ENCODE peak calls at places on chromosomes 7 and 10, in nine cellular contexts. L is T-cell, P is cardiac muscle cell, O is nephron progenitor cell, K is NCI-H2171 treated with DMSO at 0.1 percent for 48 hours, S is G401, W is uterus, V is HT1080, U is mucosa of gallbladder. Z is an unnamed sample.

GRCh38 chr7:150668472-150668911 is 17.0 kb upstream of the GIMAP2 start:
- DNase-seq in L (peak), P (no peak), O (no peak), K (no peak), S (no peak), W (no peak), V (no peak), U (no peak), Z (no peak)

GRCh38 chr7:5678295-5679046 is 103.0 kb downstream of the RNF216 start:
- DNase-seq in L (no peak), P (peak), O (no peak), K (no peak), S (no peak), W (no peak), V (no peak), U (no peak), Z (no peak)

GRCh38 chr7:30799206-30799975 is 28.2 kb downstream of the MINDY4 start:
- DNase-seq in L (no peak), P (no peak), O (no peak), K (peak), S (peak), W (peak), V (peak), U (no peak), Z (no peak)

GRCh38 chr10:69626826-69627225 is 3.2 kb upstream of the FAM241B start:
- DNase-seq in L (no peak), P (no peak), O (no peak), K (no peak), S (no peak), W (no peak), V (no peak), U (no peak), Z (no peak)

GRCh38 chr7:83053965-83054364 is 108.7 kb downstream of the PCLO start:
- DNase-seq in L (no peak), P (no peak), O (no peak), K (no peak), S (no peak), W (no peak), V (no peak), U (no peak), Z (no peak)

GRCh38 chr10:58967551-58968418 is 208.7 kb upstream of the PHYHIPL start:
- DNase-seq in L (no peak), P (peak), O (peak), K (no peak), S (peak), W (no peak), V (peak), U (peak), Z (no peak)

GRCh38 chr10:85612833-85613232 is 753.8 kb downstream of the GRID1 start:
- DNase-seq in L (peak), P (no peak), O (no peak), K (no peak), S (no peak), W (no peak), V (no peak), U (no peak), Z (peak)

GRCh38 chr10:92691591-92692084 is 1.9 kb downstream of the HHEX start:
- DNase-seq in L (no peak), P (no peak), O (peak), K (no peak), S (no peak), W (no peak), V (no peak), U (peak), Z (peak)

GRCh38 chr7:83271212-83272099 is 108.8 kb upstream of the PCLO start:
- DNase-seq in L (no peak), P (peak), O (no peak), K (peak), S (peak), W (no peak), V (peak), U (no peak), Z (no peak)

GRCh38 chr10:84574101-84574500 is 245.7 kb downstream of the CCSER2 start:
- DNase-seq in L (no peak), P (no peak), O (no peak), K (peak), S (peak), W (no peak), V (peak), U (no peak), Z (no peak)

GRCh38 chr7:72405389-72405788 is 6.7 kb downstream of the CALN1 start:
- DNase-seq in L (no peak), P (no peak), O (no peak), K (peak), S (no peak), W (no peak), V (no peak), U (peak), Z (peak)

GRCh38 chr10:69045441-69046300 is 42.2 kb upstream of the SRGN start:
- DNase-seq in L (peak), P (no peak), O (no peak), K (no peak), S (no peak), W (no peak), V (peak), U (no peak), Z (no peak)

GRCh38 chr7:155232911-155233702 is 64.6 kb upstream of the INSIG1 start:
- DNase-seq in L (no peak), P (no peak), O (no peak), K (no peak), S (no peak), W (no peak), V (no peak), U (no peak), Z (no peak)

GRCh38 chr7:39184387-39184786 is 206.7 kb downstream of the POU6F2 start:
- DNase-seq in L (no peak), P (peak), O (no peak), K (no peak), S (no peak), W (no peak), V (peak), U (peak), Z (no peak)

GRCh38 chr7:32915041-32915536 is 23.5 kb upstream of the KBTBD2 start:
- DNase-seq in L (no peak), P (no peak), O (no peak), K (no peak), S (no peak), W (no peak), V (no peak), U (no peak), Z (no peak)

Z was measured in cardiac septum.